ENCODE peak calls at places on chromosomes 3 and 15, in five cellular contexts. T, Z, I, E and V are unnamed samples.

GRCh38 chr3:156751461-156752025 is 74.6 kb upstream of the LEKR1 start:
- DNase-seq in T (no peak), E (no peak), I (peak), Z (no peak), V (peak)

GRCh38 chr3:23601020-23601822 is 204.5 kb upstream of the UBE2E1 start:
- DNase-seq in I (no peak), E (no peak), Z (no peak), T (no peak), V (no peak)

GRCh38 chr3:20181276-20181675 is 4.7 kb downstream of the SGO1 start:
- DNase-seq in I (no peak), E (no peak), Z (no peak), T (no peak), V (no peak)

GRCh38 chr15:73338058-73338457 is 30.7 kb downstream of the HCN4 start:
- DNase-seq in E (no peak), Z (no peak), I (no peak), T (no peak), V (no peak)

GRCh38 chr3:13578246-13578645 is 29.3 kb downstream of the FBLN2 start:
- DNase-seq in I (no peak), E (no peak), T (no peak), Z (no peak), V (no peak)

GRCh38 chr3:4656059-4656458 is 162.9 kb downstream of the ITPR1 start:
- DNase-seq in Z (peak), T (peak), E (no peak), I (peak), V (peak)

GRCh38 chr3:139695701-139696422 is 18.1 kb upstream of the NMNAT3 start:
- DNase-seq in Z (no peak), I (no peak), E (no peak), T (no peak), V (no peak)

GRCh38 chr15:40046721-40047412 is 7.9 kb upstream of the SRP14 start:
- DNase-seq in T (no peak), E (no peak), I (no peak), Z (no peak), V (no peak)

GRCh38 chr15:84911879-84912660 is 27.6 kb downstream of the SLC28A1 start:
- DNase-seq in T (no peak), E (no peak), I (no peak), Z (peak), V (peak)

GRCh38 chr15:52651868-52652267 is 27.3 kb downstream of the ATOSA start:
- DNase-seq in I (peak), E (peak), T (peak), Z (peak), V (peak)

GRCh38 chr3:124860599-124860998 is 26.6 kb downstream of the ITGB5 start:
- DNase-seq in I (no peak), E (no peak), Z (no peak), T (no peak), V (peak)

GRCh38 chr3:156816091-156816793 is 9.9 kb upstream of the LEKR1 start:
- DNase-seq in E (peak), T (no peak), Z (no peak), I (peak), V (peak)

GRCh38 chr3:18951333-18951732 is 197.0 kb upstream of the KCNH8 start:
- DNase-seq in E (no peak), I (no peak), T (no peak), Z (no peak), V (no peak)

GRCh38 chr3:183393625-183394024 is 34.8 kb downstream of the MCF2L2 start:
- DNase-seq in T (no peak), Z (no peak), I (no peak), E (no peak), V (no peak)